ENCODE peak calls at places on chromosome 6, in ten cellular contexts. One of them, this sample, is unnamed.

GRCh38 chr6:89208551-89208950 is 8.6 kb downstream of the GABRR1 start:
- DNase-seq in transverse colon: no peak
- DNase-seq in body of pancreas: no peak
- DNase-seq in PC-9: no peak
- DNase-seq in heart right ventricle: peak; percentile 10
- DNase-seq in upper lobe of left lung: no peak
- DNase-seq in A549: no peak
- DNase-seq in RWPE1: no peak
- DNase-seq in gastrocnemius medialis: no peak
- DNase-seq in uterus: no peak
- DNase-seq in this sample: no peak

GRCh38 chr6:41467627-41468404 is 78.4 kb upstream of the FOXP4 start:
- DNase-seq in transverse colon: no peak
- DNase-seq in body of pancreas: no peak
- DNase-seq in PC-9: no peak
- DNase-seq in heart right ventricle: no peak
- DNase-seq in upper lobe of left lung: no peak
- DNase-seq in A549: no peak
- DNase-seq in RWPE1: no peak
- DNase-seq in gastrocnemius medialis: no peak
- DNase-seq in uterus: no peak
- DNase-seq in this sample: no peak

GRCh38 chr6:338815-339262 is 46.6 kb downstream of the DUSP22 start:
- DNase-seq in transverse colon: no peak
- DNase-seq in body of pancreas: no peak
- DNase-seq in PC-9: no peak
- DNase-seq in heart right ventricle: no peak
- DNase-seq in upper lobe of left lung: no peak
- DNase-seq in A549: no peak
- DNase-seq in RWPE1: no peak
- DNase-seq in gastrocnemius medialis: no peak
- DNase-seq in uterus: no peak
- DNase-seq in this sample: no peak

GRCh38 chr6:75157336-75157735 is 48.5 kb downstream of the COL12A1 start:
- DNase-seq in transverse colon: no peak
- DNase-seq in body of pancreas: no peak
- DNase-seq in PC-9: no peak
- DNase-seq in heart right ventricle: no peak
- DNase-seq in upper lobe of left lung: no peak
- DNase-seq in A549: no peak
- DNase-seq in RWPE1: no peak
- DNase-seq in gastrocnemius medialis: no peak
- DNase-seq in uterus: no peak
- DNase-seq in this sample: no peak

GRCh38 chr6:63516186-63516944 is 55.9 kb upstream of the LOC128125822 start:
- DNase-seq in transverse colon: no peak
- DNase-seq in body of pancreas: no peak
- DNase-seq in PC-9: peak; percentile 68
- DNase-seq in heart right ventricle: no peak
- DNase-seq in upper lobe of left lung: no peak
- DNase-seq in A549: peak; percentile 86
- DNase-seq in RWPE1: no peak
- DNase-seq in gastrocnemius medialis: no peak
- DNase-seq in uterus: no peak
- DNase-seq in this sample: no peak

GRCh38 chr6:108565893-108566292 is 5.2 kb downstream of the FOXO3 start:
- DNase-seq in transverse colon: peak; percentile 36
- DNase-seq in body of pancreas: peak; percentile 37
- DNase-seq in PC-9: peak; percentile 71
- DNase-seq in heart right ventricle: peak; percentile 57
- DNase-seq in upper lobe of left lung: peak; percentile 58
- DNase-seq in A549: no peak
- DNase-seq in RWPE1: no peak
- DNase-seq in gastrocnemius medialis: peak; percentile 58
- DNase-seq in uterus: peak; percentile 87
- DNase-seq in this sample: peak; percentile 93

GRCh38 chr6:19668710-19669109 is 168.5 kb upstream of the ID4 start:
- DNase-seq in transverse colon: no peak
- DNase-seq in body of pancreas: no peak
- DNase-seq in PC-9: no peak
- DNase-seq in heart right ventricle: no peak
- DNase-seq in upper lobe of left lung: no peak
- DNase-seq in A549: no peak
- DNase-seq in RWPE1: no peak
- DNase-seq in gastrocnemius medialis: no peak
- DNase-seq in uterus: no peak
- DNase-seq in this sample: no peak

GRCh38 chr6:25150031-25150430 is 129.1 kb upstream of the CARMIL1 start:
- DNase-seq in transverse colon: no peak
- DNase-seq in body of pancreas: no peak
- DNase-seq in PC-9: no peak
- DNase-seq in heart right ventricle: no peak
- DNase-seq in upper lobe of left lung: no peak
- DNase-seq in A549: no peak
- DNase-seq in RWPE1: no peak
- DNase-seq in gastrocnemius medialis: no peak
- DNase-seq in uterus: no peak
- DNase-seq in this sample: no peak

GRCh38 chr6:92427408-92427905 is 991.9 kb downstream of the EPHA7 start:
- DNase-seq in transverse colon: no peak
- DNase-seq in body of pancreas: no peak
- DNase-seq in PC-9: no peak
- DNase-seq in heart right ventricle: no peak
- DNase-seq in upper lobe of left lung: no peak
- DNase-seq in A549: no peak
- DNase-seq in RWPE1: no peak
- DNase-seq in gastrocnemius medialis: no peak
- DNase-seq in uterus: no peak
- DNase-seq in this sample: no peak

GRCh38 chr6:52019092-52019491 is 68.3 kb downstream of the PKHD1 start:
- DNase-seq in transverse colon: no peak
- DNase-seq in body of pancreas: no peak
- DNase-seq in PC-9: no peak
- DNase-seq in heart right ventricle: no peak
- DNase-seq in upper lobe of left lung: no peak
- DNase-seq in A549: no peak
- DNase-seq in RWPE1: no peak
- DNase-seq in gastrocnemius medialis: no peak
- DNase-seq in uterus: no peak
- DNase-seq in this sample: no peak

GRCh38 chr6:150720774-150721233 is 121.1 kb downstream of the PLEKHG1 start:
- DNase-seq in transverse colon: no peak
- DNase-seq in body of pancreas: no peak
- DNase-seq in PC-9: peak; percentile 97
- DNase-seq in heart right ventricle: no peak
- DNase-seq in upper lobe of left lung: no peak
- DNase-seq in A549: no peak
- DNase-seq in RWPE1: peak; percentile 76
- DNase-seq in gastrocnemius medialis: no peak
- DNase-seq in uterus: no peak
- DNase-seq in this sample: no peak

GRCh38 chr6:70151616-70152015 is 151.3 kb downstream of the COL9A1 start:
- DNase-seq in transverse colon: no peak
- DNase-seq in body of pancreas: no peak
- DNase-seq in PC-9: no peak
- DNase-seq in heart right ventricle: no peak
- DNase-seq in upper lobe of left lung: no peak
- DNase-seq in A549: no peak
- DNase-seq in RWPE1: no peak
- DNase-seq in gastrocnemius medialis: peak; percentile 6
- DNase-seq in uterus: no peak
- DNase-seq in this sample: no peak

GRCh38 chr6:110341671-110342304 is 16.4 kb downstream of the METTL24 start:
- DNase-seq in transverse colon: no peak
- DNase-seq in body of pancreas: no peak
- DNase-seq in PC-9: no peak
- DNase-seq in heart right ventricle: no peak
- DNase-seq in upper lobe of left lung: no peak
- DNase-seq in A549: peak; percentile 28
- DNase-seq in RWPE1: no peak
- DNase-seq in gastrocnemius medialis: no peak
- DNase-seq in uterus: peak; percentile 40
- DNase-seq in this sample: no peak

GRCh38 chr6:95866732-95867131 is 149.0 kb upstream of the FUT9 start:
- DNase-seq in transverse colon: peak; percentile 7
- DNase-seq in body of pancreas: peak; percentile 24
- DNase-seq in PC-9: no peak
- DNase-seq in heart right ventricle: no peak
- DNase-seq in upper lobe of left lung: no peak
- DNase-seq in A549: peak; percentile 3
- DNase-seq in RWPE1: peak; percentile 2
- DNase-seq in gastrocnemius medialis: no peak
- DNase-seq in uterus: no peak
- DNase-seq in this sample: no peak

GRCh38 chr6:85490516-85491248 is 40.8 kb downstream of the NT5E start:
- DNase-seq in transverse colon: no peak
- DNase-seq in body of pancreas: no peak
- DNase-seq in PC-9: peak; percentile 99
- DNase-seq in heart right ventricle: no peak
- DNase-seq in upper lobe of left lung: no peak
- DNase-seq in A549: no peak
- DNase-seq in RWPE1: peak; percentile 37
- DNase-seq in gastrocnemius medialis: no peak
- DNase-seq in uterus: no peak
- DNase-seq in this sample: no peak

DNA sequence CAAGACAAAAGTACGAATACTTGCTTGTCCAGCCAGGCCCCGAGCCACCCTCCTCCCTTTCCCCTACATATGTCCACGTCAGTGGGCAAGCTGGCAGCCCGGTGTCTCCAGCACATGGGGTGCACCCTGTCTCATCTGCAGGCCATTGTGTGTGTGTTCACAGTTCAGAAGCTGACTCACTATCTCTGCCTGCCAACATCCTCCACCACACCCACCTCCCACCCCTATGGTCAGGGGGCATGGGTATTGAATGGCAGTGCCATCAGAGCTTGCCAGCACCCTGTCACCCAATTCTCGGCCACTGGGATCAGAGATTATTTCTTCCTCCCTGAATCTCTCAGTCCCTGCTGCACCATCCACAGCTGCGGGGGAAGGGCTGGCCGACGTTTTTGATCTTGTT is 195.7 kb downstream of the FARS2 start:
- DNase-seq in transverse colon: no peak
- DNase-seq in body of pancreas: peak; percentile 21
- DNase-seq in PC-9: peak; percentile 70
- DNase-seq in heart right ventricle: no peak
- DNase-seq in upper lobe of left lung: no peak
- DNase-seq in A549: peak; percentile 38
- DNase-seq in RWPE1: peak; percentile 16
- DNase-seq in gastrocnemius medialis: peak; percentile 64
- DNase-seq in uterus: no peak
- DNase-seq in this sample: no peak
- H3K27ac ChIP-seq in transverse colon: no peak overlapping the region
- H3K27ac ChIP-seq in body of pancreas: no peak overlapping the region
- H3K27ac ChIP-seq in PC-9: peak overlapping the region; percentile 56
- H3K27ac ChIP-seq in heart right ventricle: no peak overlapping the region
- H3K27ac ChIP-seq in upper lobe of left lung: no peak overlapping the region
- H3K27ac ChIP-seq in A549: no peak overlapping the region
- H3K27ac ChIP-seq in RWPE1: peak overlapping the region; percentile 41
- H3K27ac ChIP-seq in gastrocnemius medialis: peak overlapping the region; percentile 73
- H3K27ac ChIP-seq in uterus: no peak overlapping the region
- H3K27ac ChIP-seq in this sample: no peak overlapping the region

GRCh38 chr6:35972471-35972985 is 51.6 kb upstream of the SRPK1 start:
- DNase-seq in transverse colon: no peak
- DNase-seq in body of pancreas: no peak
- DNase-seq in PC-9: no peak
- DNase-seq in heart right ventricle: no peak
- DNase-seq in upper lobe of left lung: no peak
- DNase-seq in A549: peak; percentile 13
- DNase-seq in RWPE1: no peak
- DNase-seq in gastrocnemius medialis: no peak
- DNase-seq in uterus: no peak
- DNase-seq in this sample: no peak
- TF ChIP-seq CTCF in transverse colon: no peak
- TF ChIP-seq CTCF in body of pancreas: no peak
- TF ChIP-seq CTCF in PC-9: no peak
- TF ChIP-seq CTCF in heart right ventricle: peak; percentile 8
- TF ChIP-seq CTCF in upper lobe of left lung: no peak
- TF ChIP-seq CTCF in A549: no peak
- TF ChIP-seq CTCF in RWPE1: no peak
- TF ChIP-seq CTCF in gastrocnemius medialis: no peak
- TF ChIP-seq CTCF in uterus: no peak
- TF ChIP-seq CTCF in this sample: no peak

GRCh38 chr6:54493138-54493537 is 184.9 kb downstream of the TINAG start:
- DNase-seq in transverse colon: no peak
- DNase-seq in body of pancreas: no peak
- DNase-seq in PC-9: peak; percentile 61
- DNase-seq in heart right ventricle: no peak
- DNase-seq in upper lobe of left lung: no peak
- DNase-seq in A549: peak; percentile 55
- DNase-seq in RWPE1: peak; percentile 40
- DNase-seq in gastrocnemius medialis: no peak
- DNase-seq in uterus: no peak
- DNase-seq in this sample: no peak

DNA sequence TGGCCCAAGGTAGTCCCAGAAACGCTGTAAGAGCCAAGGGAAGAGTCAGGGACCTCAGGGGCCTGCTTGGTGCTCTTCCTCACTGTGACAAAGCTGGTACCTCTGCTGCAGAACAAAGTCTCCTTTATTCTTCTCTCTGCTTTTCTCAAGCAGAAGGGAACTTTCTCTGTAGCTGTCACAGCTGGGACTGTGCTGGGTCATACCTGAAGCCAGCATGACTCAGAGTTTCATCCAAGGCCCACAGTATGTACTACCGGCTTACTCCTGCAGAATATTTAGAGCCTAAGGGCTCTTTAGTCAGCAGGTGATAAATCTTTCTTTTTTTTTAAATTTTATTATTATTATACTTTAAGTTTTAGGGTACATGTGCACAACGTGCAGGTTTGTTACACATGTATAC is 183.2 kb downstream of the TINAG start:
- DNase-seq in transverse colon: no peak
- DNase-seq in body of pancreas: no peak
- DNase-seq in PC-9: peak; percentile 66
- DNase-seq in heart right ventricle: no peak
- DNase-seq in upper lobe of left lung: no peak
- DNase-seq in A549: no peak
- DNase-seq in RWPE1: peak; percentile 29
- DNase-seq in gastrocnemius medialis: no peak
- DNase-seq in uterus: no peak
- DNase-seq in this sample: no peak
- H3K27ac ChIP-seq in transverse colon: no peak overlapping the region
- H3K27ac ChIP-seq in body of pancreas: no peak overlapping the region
- H3K27ac ChIP-seq in PC-9: peak overlapping the region; percentile 91
- H3K27ac ChIP-seq in heart right ventricle: no peak overlapping the region
- H3K27ac ChIP-seq in upper lobe of left lung: no peak overlapping the region
- H3K27ac ChIP-seq in A549: no peak overlapping the region
- H3K27ac ChIP-seq in RWPE1: no peak overlapping the region
- H3K27ac ChIP-seq in gastrocnemius medialis: no peak overlapping the region
- H3K27ac ChIP-seq in uterus: no peak overlapping the region
- H3K27ac ChIP-seq in this sample: no peak overlapping the region

DNA sequence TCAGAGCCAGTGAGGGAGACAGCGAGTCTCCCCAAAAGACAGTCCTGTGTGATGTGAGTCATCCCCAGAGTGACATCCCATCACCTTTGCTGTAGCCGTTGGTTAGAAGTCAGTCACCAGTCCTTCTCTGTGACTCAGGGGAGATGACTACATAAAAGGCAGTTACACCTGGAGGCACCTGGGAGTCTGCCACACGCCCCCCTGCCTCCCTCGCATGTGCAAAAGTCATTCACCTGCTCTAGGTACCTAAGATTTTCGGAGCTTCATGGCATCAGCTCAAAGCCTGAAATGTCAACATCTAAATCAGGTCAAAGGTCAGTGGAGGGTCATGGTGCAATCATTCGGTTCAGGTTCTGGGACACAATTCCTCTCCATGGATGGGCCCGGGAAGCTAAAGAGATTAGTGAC is 50.3 kb downstream of the PRR18 start:
- DNase-seq in transverse colon: no peak
- DNase-seq in body of pancreas: no peak
- DNase-seq in PC-9: no peak
- DNase-seq in heart right ventricle: no peak
- DNase-seq in upper lobe of left lung: no peak
- DNase-seq in A549: no peak
- DNase-seq in RWPE1: no peak
- DNase-seq in gastrocnemius medialis: no peak
- DNase-seq in uterus: no peak
- DNase-seq in this sample: no peak
- TF ChIP-seq CTCF in transverse colon: no peak
- TF ChIP-seq CTCF in body of pancreas: no peak
- TF ChIP-seq CTCF in PC-9: no peak
- TF ChIP-seq CTCF in heart right ventricle: no peak
- TF ChIP-seq CTCF in upper lobe of left lung: no peak
- TF ChIP-seq CTCF in A549: no peak
- TF ChIP-seq CTCF in RWPE1: no peak
- TF ChIP-seq CTCF in gastrocnemius medialis: no peak
- TF ChIP-seq CTCF in uterus: no peak
- TF ChIP-seq CTCF in this sample: no peak